ENCODE peak calls at places on chromosome 14, in four cellular contexts. Q is fibroblast of pulmonary artery, N is GM12865, V is body of pancreas. W is an unnamed sample.

GRCh38 chr14:64891839-64892375 is 12.2 kb upstream of the SPTB start:
- DNase-seq in Q (peak), N (peak), V (peak), W (peak)

GRCh38 chr14:100394886-100395672 is 71.9 kb downstream of the SLC25A47 start:
- DNase-seq in Q (no peak), N (no peak), V (no peak), W (no peak)

GRCh38 chr14:100128688-100129087 is 30.8 kb downstream of the DEGS2 start:
- DNase-seq in Q (no peak), N (no peak), V (no peak), W (no peak)

GRCh38 chr14:93926873-93927571 is at the start of gene FAM181A:
- DNase-seq in Q (no peak), N (no peak), V (no peak), W (no peak)

GRCh38 chr14:71539660-71540285 is 392.5 kb upstream of the RGS6 start:
- DNase-seq in Q (no peak), N (no peak), V (no peak), W (no peak)

GRCh38 chr14:58965601-58966000 is 222.9 kb upstream of the DAAM1 start:
- DNase-seq in Q (no peak), N (no peak), V (no peak), W (no peak)

GRCh38 chr14:87975636-87976035 is 17.3 kb downstream of the GALC start:
- DNase-seq in Q (peak), N (no peak), V (no peak), W (no peak)

GRCh38 chr14:34699873-34700621 is 14.3 kb downstream of the CFL2 start:
- DNase-seq in Q (peak), N (no peak), V (no peak), W (peak)

GRCh38 chr14:80567905-80568512 is 356.7 kb upstream of the DIO2 start:
- DNase-seq in Q (no peak), N (no peak), V (no peak), W (no peak)

GRCh38 chr14:20707622-20708021 is 19.1 kb downstream of the ANG start:
- DNase-seq in Q (peak), N (no peak), V (no peak), W (peak)

GRCh38 chr14:20711275-20712069 is 22.9 kb downstream of the ANG start:
- DNase-seq in Q (no peak), N (no peak), V (no peak), W (no peak)

GRCh38 chr14:20706657-20707355 is 18.2 kb downstream of the ANG start:
- DNase-seq in Q (peak), N (no peak), V (no peak), W (no peak)
- H3K4me3 ChIP-seq in Q (no peak), N (no peak), V (no peak), W (no peak)

GRCh38 chr14:61673305-61673704 is 22.0 kb upstream of the HIF1A start:
- DNase-seq in Q (peak), N (no peak), V (no peak), W (no peak)

GRCh38 chr14:61671086-61671485 is 24.2 kb upstream of the HIF1A start:
- DNase-seq in Q (no peak), N (peak), V (no peak), W (no peak)

GRCh38 chr14:61668267-61668666 is 27.0 kb upstream of the HIF1A start:
- DNase-seq in Q (no peak), N (no peak), V (no peak), W (no peak)

GRCh38 chr14:61672796-61673195 is 22.5 kb upstream of the HIF1A start:
- DNase-seq in Q (no peak), N (no peak), V (no peak), W (no peak)

GRCh38 chr14:61670576-61670975 is 24.7 kb upstream of the HIF1A start:
- DNase-seq in Q (no peak), N (no peak), V (no peak), W (no peak)
- H3K4me3 ChIP-seq in Q (no peak), N (no peak), V (no peak), W (no peak)

DNA sequence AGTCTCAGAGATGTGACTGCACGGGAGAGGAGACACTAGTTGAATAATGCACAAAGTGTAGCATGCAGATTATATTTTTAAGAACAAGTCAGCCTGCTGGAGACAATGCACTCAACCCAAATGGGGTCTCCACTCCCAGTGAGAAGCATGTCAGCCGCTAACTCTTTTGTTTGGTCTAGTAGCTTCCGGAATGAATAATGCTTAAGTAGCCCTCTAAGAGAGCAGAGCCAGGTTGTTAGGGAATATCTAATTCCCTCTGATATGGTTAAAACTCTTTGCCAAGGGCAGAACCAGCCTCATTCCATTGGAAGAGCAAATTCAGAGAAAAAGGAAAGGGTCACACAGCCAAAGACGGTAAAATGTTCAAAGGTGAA is 80.4 kb downstream of the DAD1 start:
- DNase-seq in Q (no peak), N (no peak), V (no peak), W (no peak)
- H3K4me3 ChIP-seq in Q (no peak), N (peak), V (no peak), W (no peak)

GRCh38 chr14:92514844-92515509 is 1.4 kb downstream of the RIN3 start:
- DNase-seq in Q (no peak), N (no peak), V (no peak), W (no peak)

GRCh38 chr14:92513966-92514843 is 624 bp downstream of the RIN3 start:
- DNase-seq in Q (peak), N (peak), V (no peak), W (peak)

GRCh38 chr14:92512807-92513203 is 776 bp upstream of the RIN3 start:
- DNase-seq in Q (no peak), N (no peak), V (no peak), W (no peak)

GRCh38 chr14:92511472-92512247 is 1.9 kb upstream of the RIN3 start:
- DNase-seq in Q (peak), N (no peak), V (no peak), W (peak)

DNA sequence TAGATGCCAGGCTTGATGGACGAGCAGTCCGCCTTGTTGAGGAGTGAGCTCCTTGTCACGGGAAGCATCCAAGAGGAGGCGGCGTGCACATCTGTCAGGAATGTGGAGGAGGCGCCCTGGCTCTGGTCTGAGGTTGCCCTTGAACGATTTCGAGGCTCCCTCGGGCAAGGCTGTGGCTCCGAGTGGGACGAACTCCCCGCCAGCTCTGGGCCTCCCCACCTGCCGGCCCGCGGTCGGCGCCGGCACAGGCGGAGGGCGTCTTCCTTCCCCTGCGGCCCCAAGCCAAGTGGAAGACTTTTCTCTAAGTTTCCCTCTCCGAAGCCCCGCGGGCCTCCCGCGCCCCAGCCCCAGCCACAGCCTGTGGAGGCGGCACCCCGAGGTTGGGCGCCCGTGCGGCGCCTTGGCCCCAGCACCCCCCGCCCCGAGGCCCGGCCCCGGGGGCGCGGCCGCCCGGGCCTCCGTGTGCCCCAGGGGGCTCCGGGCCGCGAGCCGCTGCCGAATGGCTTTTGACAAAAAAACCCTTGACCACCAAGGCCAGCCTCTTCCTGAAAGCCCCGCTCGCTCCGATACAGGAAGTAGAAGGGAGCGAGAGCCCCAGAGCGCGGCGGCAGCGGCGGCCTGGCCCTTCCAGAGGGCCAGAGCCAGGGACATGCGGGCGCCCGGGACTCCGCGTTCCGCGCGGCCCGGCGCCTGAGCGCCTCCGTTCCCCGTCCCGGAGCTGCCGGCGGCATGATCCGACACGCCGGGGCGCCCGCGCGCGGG is at the start of gene RIN3:
- DNase-seq in Q (peak), N (peak), V (peak), W (peak)
- H3K4me3 ChIP-seq in Q (peak), N (peak), V (no peak), W (peak)

GRCh38 chr14:50823051-50823762 is 7.8 kb downstream of the NIN start:
- DNase-seq in Q (no peak), N (peak), V (no peak), W (peak)
- H3K4me3 ChIP-seq in Q (no peak), N (peak), V (no peak), W (no peak)

GRCh38 chr14:22555573-22556011 is 33.4 kb downstream of the DAD1 start:
- DNase-seq in Q (no peak), N (peak), V (no peak), W (no peak)
- H3K4me3 ChIP-seq in Q (no peak), N (peak), V (no peak), W (no peak)

GRCh38 chr14:33259764-33260163 is 321.1 kb downstream of the NPAS3 start:
- DNase-seq in Q (no peak), N (no peak), V (no peak), W (no peak)
- H3K4me3 ChIP-seq in Q (no peak), N (no peak), V (no peak), W (no peak)